ENCODE peak calls at places on chromosomes 1 and 21, in four cellular contexts. F is H1, Y is HepG2, W is K562. K is an unnamed sample.

GRCh38 chr1:236516929-236517704 is 6.7 kb upstream of the LGALS8 start:
- DNase-seq in F (no peak), Y (peak), W (no peak), K (no peak)

GRCh38 chr1:248838357-248839167 is 538 bp downstream of the ZNF672 start:
- DNase-seq in F (peak), Y (peak), W (peak), K (no peak)

GRCh38 chr1:41322835-41323234 is 38.4 kb upstream of the FOXO6 start:
- DNase-seq in F (peak), Y (peak), W (peak), K (no peak)

GRCh38 chr21:35229290-35229689 is 180.2 kb upstream of the RUNX1 start:
- DNase-seq in F (no peak), Y (no peak), W (no peak), K (no peak)

GRCh38 chr1:48006318-48006717 is 9.1 kb upstream of the TRABD2B start:
- DNase-seq in F (no peak), Y (no peak), W (no peak), K (no peak)

GRCh38 chr1:229117664-229118300 is 153.1 kb upstream of the RAB4A start:
- DNase-seq in F (no peak), Y (no peak), W (no peak), K (no peak)

GRCh38 chr1:4792565-4792964 is 138.2 kb downstream of the AJAP1 start:
- DNase-seq in F (peak), Y (no peak), W (no peak), K (no peak)

GRCh38 chr1:204894606-204895005 is 23.9 kb downstream of the NFASC start:
- DNase-seq in F (no peak), Y (no peak), W (no peak), K (no peak)

GRCh38 chr21:40844935-40845334 is 2.0 kb downstream of the DSCAM start:
- DNase-seq in F (no peak), Y (no peak), W (no peak), K (no peak)

GRCh38 chr1:91282695-91283420 is 121.8 kb downstream of the HFM1 start:
- DNase-seq in F (peak), Y (peak), W (peak), K (peak)

GRCh38 chr1:192445849-192446489 is 129.2 kb downstream of the RGS21 start:
- DNase-seq in F (peak), Y (peak), W (peak), K (no peak)

GRCh38 chr1:171738921-171739320 is 2.9 kb downstream of the VAMP4 start:
- DNase-seq in F (no peak), Y (no peak), W (no peak), K (no peak)

GRCh38 chr1:14037101-14037807 is 337.3 kb downstream of the PRDM2 start:
- DNase-seq in F (no peak), Y (no peak), W (no peak), K (no peak)

GRCh38 chr1:238953448-238953847 is 432.9 kb upstream of the CHRM3 start:
- DNase-seq in F (no peak), Y (no peak), W (no peak), K (no peak)

GRCh38 chr1:5993553-5994510 is 1.6 kb upstream of the NPHP4 start:
- DNase-seq in F (peak), Y (no peak), W (peak), K (no peak)

GRCh38 chr1:89609781-89610456 is 23.0 kb upstream of the LRRC8C start:
- DNase-seq in F (no peak), Y (peak), W (no peak), K (no peak)

GRCh38 chr1:102089791-102090190 is 93.1 kb upstream of the OLFM3 start:
- DNase-seq in F (no peak), Y (no peak), W (no peak), K (no peak)

GRCh38 chr1:102085896-102086295 is 89.2 kb upstream of the OLFM3 start:
- DNase-seq in F (no peak), Y (no peak), W (no peak), K (no peak)

GRCh38 chr1:102083186-102083585 is 86.5 kb upstream of the OLFM3 start:
- DNase-seq in F (no peak), Y (no peak), W (no peak), K (no peak)

GRCh38 chr1:102084771-102085535 is 88.2 kb upstream of the OLFM3 start:
- DNase-seq in F (no peak), Y (no peak), W (no peak), K (no peak)
- TF ChIP-seq CBX5 in F (no peak), Y (no peak), W (no peak), K (no peak)

DNA sequence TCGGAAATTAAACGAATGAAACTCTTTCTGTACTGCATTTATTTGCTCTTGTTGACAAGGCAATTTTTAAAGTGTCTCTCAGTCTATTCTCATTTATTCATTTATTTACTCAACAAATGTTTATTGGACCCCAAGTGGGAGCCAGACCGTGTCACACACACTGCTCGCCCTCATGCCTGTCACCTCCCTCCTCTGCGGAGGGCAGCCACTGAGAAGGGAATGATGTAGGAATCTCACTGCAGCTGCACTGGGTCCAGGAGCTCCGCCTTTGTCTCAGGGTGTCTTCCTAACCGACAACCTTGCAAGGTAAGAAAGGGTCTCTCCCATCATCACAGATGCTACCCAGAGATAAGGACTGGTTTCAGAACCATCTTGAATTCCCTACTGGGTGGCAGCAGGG is 14.1 kb upstream of the KLHDC7A start:
- DNase-seq in F (no peak), Y (no peak), W (no peak), K (no peak)
- TF ChIP-seq CBX5 in F (no peak), Y (no peak), W (no peak), K (no peak)

GRCh38 chr1:21302747-21303715 is 12.8 kb upstream of the ECE1 start:
- DNase-seq in F (no peak), Y (no peak), W (no peak), K (no peak)
- TF ChIP-seq CBX5 in F (no peak), Y (no peak), W (no peak), K (no peak)

DNA sequence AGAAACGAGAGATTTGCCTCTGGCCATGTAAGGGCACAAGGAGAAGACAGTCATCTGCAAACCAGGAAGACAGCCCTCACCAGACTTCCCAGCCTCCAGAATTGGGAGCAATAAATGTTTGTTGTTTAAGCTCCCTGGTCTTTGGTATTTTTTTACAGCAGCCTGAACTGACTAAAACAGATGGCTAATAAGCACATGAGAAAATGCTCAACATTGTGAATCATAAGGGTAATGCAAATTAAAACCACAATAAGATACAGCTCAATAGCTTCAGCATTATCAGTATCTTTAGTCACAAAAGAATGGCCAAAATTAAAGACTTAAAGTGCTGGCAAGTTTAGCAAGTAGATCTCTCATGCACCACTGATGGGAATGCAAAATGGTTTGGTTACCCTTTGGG is 11.7 kb downstream of the UBE2G2 start:
- DNase-seq in F (no peak), Y (no peak), W (no peak), K (no peak)
- TF ChIP-seq CBX5 in F (no peak), Y (no peak), W (no peak), K (no peak)

DNA sequence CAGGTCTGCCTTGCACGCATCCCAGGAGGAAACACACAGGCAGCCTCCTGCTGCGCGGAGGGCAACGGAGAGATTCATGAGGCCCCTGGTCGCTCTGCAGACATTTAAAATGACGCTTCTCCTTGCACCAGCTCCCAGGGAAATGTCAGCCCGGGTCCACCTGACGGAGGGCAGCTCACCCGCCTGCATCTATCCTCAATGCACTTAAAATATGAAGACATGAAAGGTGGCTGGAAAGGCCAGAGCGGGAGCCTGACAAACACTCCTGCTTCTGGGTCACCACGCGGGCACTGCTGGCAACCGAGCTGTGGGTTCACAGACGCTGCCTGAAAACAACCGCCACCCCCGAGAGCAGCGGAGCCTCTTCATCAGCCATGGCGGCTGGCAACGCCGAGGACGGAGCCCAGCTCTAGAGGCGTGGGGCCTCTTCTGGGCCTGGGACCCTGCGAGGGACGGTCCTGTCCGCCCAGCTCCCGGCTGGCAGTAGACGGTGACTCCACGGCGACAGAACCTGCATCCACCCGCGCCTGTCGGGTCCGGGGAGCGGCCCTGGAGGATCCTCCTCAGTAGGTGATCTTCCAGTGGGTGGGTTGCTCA is 22.7 kb downstream of the POFUT2 start:
- DNase-seq in F (peak), Y (no peak), W (no peak), K (no peak)
- TF ChIP-seq CBX5 in F (no peak), Y (no peak), W (no peak), K (no peak)